ENCODE peak calls at places on chromosomes 4 and X, in four cellular contexts. A, N, H and F are unnamed samples.

GRCh38 chr4:124641715-124642380 is 70.7 kb downstream of the ANKRD50 start:
- DNase-seq in A (no peak), N (no peak), H (no peak), F (no peak)

GRCh38 chr4:43992552-43992951 is 456.1 kb downstream of the KCTD8 start:
- DNase-seq in A (no peak), N (no peak), H (no peak), F (no peak)

GRCh38 chr4:15648600-15648999 is 6.6 kb downstream of the FBXL5 start:
- DNase-seq in A (no peak), N (no peak), H (no peak), F (no peak)

GRCh38 chrX:30957753-30958152 is 68.7 kb upstream of the TAB3 start:
- DNase-seq in A (no peak), N (no peak), H (no peak), F (no peak)

GRCh38 chr4:141339966-141340365 is 119.3 kb downstream of the ZNF330 start:
- DNase-seq in A (no peak), N (no peak), H (no peak), F (no peak)

GRCh38 chr4:182569561-182569960 is 326.4 kb downstream of the TENM3 start:
- DNase-seq in A (no peak), N (no peak), H (no peak), F (no peak)

GRCh38 chr4:156999175-156999517 is 27.5 kb upstream of the PDGFC start:
- DNase-seq in A (no peak), N (no peak), H (no peak), F (no peak)

GRCh38 chr4:146096374-146096773 is 79.1 kb upstream of the LSM6 start:
- DNase-seq in A (no peak), N (no peak), H (no peak), F (no peak)

GRCh38 chr4:2402053-2402452 is 16.4 kb downstream of the ZFYVE28 start:
- DNase-seq in A (no peak), N (peak), H (no peak), F (no peak)

GRCh38 chrX:77668391-77669237 is 117.4 kb downstream of the ATRX start:
- DNase-seq in A (no peak), N (no peak), H (no peak), F (no peak)

GRCh38 chr4:156889616-156890594 is 81.7 kb downstream of the PDGFC start:
- DNase-seq in A (no peak), N (no peak), H (no peak), F (no peak)

GRCh38 chr4:78168029-78168428 is 110.9 kb downstream of the FRAS1 start:
- DNase-seq in A (no peak), N (no peak), H (no peak), F (no peak)

GRCh38 chr4:3772632-3773031 is 6.4 kb downstream of the ADRA2C start:
- DNase-seq in A (no peak), N (no peak), H (no peak), F (no peak)

GRCh38 chr4:23878912-23879732 is 10.7 kb downstream of the PPARGC1A start:
- DNase-seq in A (no peak), N (no peak), H (no peak), F (no peak)

GRCh38 chrX:23434356-23434884 is 99.8 kb downstream of the PTCHD1 start:
- DNase-seq in A (no peak), N (no peak), H (no peak), F (no peak)

GRCh38 chrX:8743126-8743732 is 11.3 kb upstream of the ANOS1 start:
- DNase-seq in A (no peak), N (peak), H (no peak), F (no peak)

GRCh38 chr4:2281575-2282343 is 19.9 kb upstream of the MXD4 start:
- DNase-seq in A (peak), N (no peak), H (peak), F (peak)

GRCh38 chr4:79852305-79852730 is 220.7 kb downstream of the ANTXR2 start:
- DNase-seq in A (no peak), N (no peak), H (no peak), F (no peak)

GRCh38 chr4:116400480-116400879 is 684.9 kb downstream of the TRAM1L1 start:
- DNase-seq in A (no peak), N (no peak), H (no peak), F (peak)

GRCh38 chr4:57303012-57303751 is 193.0 kb upstream of the IGFBP7 start:
- DNase-seq in A (no peak), N (no peak), H (no peak), F (no peak)

GRCh38 chrX:106481341-106481740 is 130.4 kb upstream of the RADX start:
- DNase-seq in A (no peak), N (peak), H (peak), F (peak)

GRCh38 chr4:16896871-16897270 is 1.6 kb downstream of the LDB2 start:
- DNase-seq in A (no peak), N (no peak), H (no peak), F (no peak)

GRCh38 chrX:36434521-36434920 is 515.0 kb downstream of the CFAP47 start:
- DNase-seq in A (no peak), N (no peak), H (no peak), F (no peak)

GRCh38 chr4:186021461-186022167 is 47.3 kb upstream of the TLR3 start:
- DNase-seq in A (no peak), N (no peak), H (no peak), F (no peak)

GRCh38 chr4:1749370-1749769 is 28.0 kb downstream of the TACC3 start:
- DNase-seq in A (no peak), N (no peak), H (no peak), F (no peak)

GRCh38 chr4:7759221-7759620 is 180.4 kb downstream of the AFAP1 start:
- DNase-seq in A (peak), N (no peak), H (no peak), F (no peak)

GRCh38 chrX:110561036-110561435 is 202.4 kb downstream of the RTL9 start:
- DNase-seq in A (no peak), N (no peak), H (no peak), F (no peak)

GRCh38 chr4:95572304-95572991 is 23.7 kb upstream of the UNC5C start:
- DNase-seq in A (no peak), N (no peak), H (no peak), F (no peak)

GRCh38 chr4:13430834-13431568 is 53.1 kb downstream of the RAB28 start:
- DNase-seq in A (no peak), N (no peak), H (no peak), F (no peak)

GRCh38 chrX:40908857-40909475 is 173.6 kb upstream of the MED14 start:
- DNase-seq in A (no peak), N (no peak), H (no peak), F (no peak)

GRCh38 chr4:140256335-140256734 is 102.4 kb upstream of the MAML3 start:
- DNase-seq in A (no peak), N (no peak), H (no peak), F (no peak)

GRCh38 chrX:3317191-3317718 is 29.2 kb downstream of the MXRA5 start:
- DNase-seq in A (no peak), N (no peak), H (no peak), F (no peak)

GRCh38 chr4:55074386-55074785 is 51.0 kb downstream of the KDR start:
- DNase-seq in A (no peak), N (no peak), H (no peak), F (no peak)

GRCh38 chr4:57403591-57403990 is 293.4 kb upstream of the IGFBP7 start:
- DNase-seq in A (no peak), N (no peak), H (no peak), F (no peak)

GRCh38 chrX:40945366-40945713 is 139.9 kb upstream of the USP9X start:
- DNase-seq in A (no peak), N (no peak), H (peak), F (no peak)

GRCh38 chr4:172865103-172865502 is 303.5 kb upstream of the GALNT7 start:
- DNase-seq in A (no peak), N (no peak), H (no peak), F (no peak)

GRCh38 chrX:2489446-2490445 is 11.0 kb downstream of the DHRSX start:
- DNase-seq in A (no peak), N (no peak), H (no peak), F (no peak)

GRCh38 chr4:146340798-146341197 is 126.5 kb downstream of the REELD1 start:
- DNase-seq in A (no peak), N (no peak), H (no peak), F (no peak)

GRCh38 chrX:114798902-114799301 is 215.0 kb downstream of the HTR2C start:
- DNase-seq in A (no peak), N (no peak), H (no peak), F (no peak)

DNA sequence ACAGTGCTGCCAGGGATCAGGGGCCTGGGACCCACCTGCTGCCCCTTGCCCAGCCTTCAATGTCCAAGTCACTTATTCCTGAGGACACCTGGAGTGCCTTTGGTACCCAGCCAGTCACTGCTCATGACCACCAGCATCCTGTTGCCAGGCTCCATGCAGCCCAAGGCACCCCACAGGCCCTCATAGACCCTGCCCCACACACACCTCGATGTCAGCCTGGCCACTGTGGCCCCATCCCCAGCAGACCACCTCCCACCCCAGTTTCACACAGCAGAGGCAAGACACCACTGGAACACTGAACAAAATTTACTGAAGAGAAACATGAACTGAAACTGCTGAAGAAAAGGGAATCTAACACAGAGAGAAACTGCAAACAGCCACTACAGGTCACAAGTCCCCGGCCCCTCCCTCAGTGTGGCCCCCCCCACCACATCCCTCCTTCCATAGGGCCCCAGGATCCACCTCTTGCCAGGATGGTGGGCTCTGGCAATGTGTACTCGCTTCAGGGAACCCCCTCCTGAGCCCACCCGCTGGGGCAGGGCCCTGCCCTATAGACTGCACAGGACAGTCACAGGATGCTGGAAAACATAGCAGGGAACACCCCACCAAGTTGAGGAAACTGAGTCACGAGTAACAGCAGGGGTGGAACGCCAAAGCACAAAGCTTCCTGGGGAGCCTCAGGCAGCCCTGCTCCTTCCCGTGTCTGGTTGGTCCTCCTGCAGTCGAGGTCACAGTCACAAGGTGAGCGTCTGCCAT is 5.2 kb downstream of the PNMA5 start:
- DNase-seq in A (no peak), N (no peak), H (no peak), F (no peak)
- TF ChIP-seq SPI1 in A (peak), N (no peak), H (peak), F (no peak)

GRCh38 chr4:108356209-108356535 is 187.4 kb upstream of the LEF1 start:
- DNase-seq in A (no peak), N (no peak), H (no peak), F (no peak)
- TF ChIP-seq SPI1 in A (no peak), N (no peak), H (no peak), F (no peak)

GRCh38 chr4:92106816-92107215 is 196.9 kb upstream of the GRID2 start:
- DNase-seq in A (no peak), N (no peak), H (no peak), F (no peak)

DNA sequence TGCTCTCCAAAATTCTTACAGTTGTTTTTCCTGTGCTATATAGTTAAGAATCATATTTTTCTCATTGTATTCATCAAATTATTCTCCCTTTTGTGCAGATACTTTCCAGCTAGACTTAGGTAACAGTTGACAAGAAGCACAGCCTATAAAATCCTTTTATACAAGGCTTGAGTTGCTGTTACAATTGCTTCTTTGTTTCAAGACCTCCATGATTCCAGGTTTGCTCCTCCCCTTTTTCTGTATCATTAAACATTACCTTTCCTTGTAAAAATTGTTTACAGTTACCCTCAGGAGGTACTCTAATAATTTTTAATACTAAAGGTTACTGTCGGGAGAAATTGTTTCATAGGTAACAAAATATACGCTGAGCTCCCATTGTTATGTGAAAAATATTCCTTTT is 192.3 kb upstream of the GRID2 start:
- DNase-seq in A (no peak), N (no peak), H (no peak), F (no peak)
- TF ChIP-seq SPI1 in A (no peak), N (no peak), H (no peak), F (no peak)

GRCh38 chr4:101232074-101232776 is 115.1 kb downstream of the PPP3CA start:
- DNase-seq in A (no peak), N (no peak), H (no peak), F (no peak)
- TF ChIP-seq SPI1 in A (no peak), N (no peak), H (no peak), F (no peak)

DNA sequence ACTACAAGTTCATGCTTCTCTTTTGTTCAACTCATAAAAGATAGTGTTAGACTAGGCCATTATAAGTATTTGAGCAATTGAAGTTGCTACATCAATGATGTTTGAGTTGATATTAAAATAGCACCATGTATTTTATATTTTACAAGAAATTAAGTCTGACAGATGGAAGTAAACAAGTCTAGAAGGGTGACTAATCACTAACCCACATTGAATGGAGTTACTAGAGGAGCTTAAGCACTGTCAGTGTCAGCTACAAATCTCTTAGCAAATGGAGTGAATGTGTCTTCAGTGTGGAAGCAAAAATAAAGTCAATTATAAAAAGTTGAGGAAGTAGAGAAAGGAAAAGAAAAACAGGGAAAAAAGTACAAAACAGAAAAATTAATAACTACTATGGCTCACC is 592.5 kb downstream of the PCDH18 start:
- DNase-seq in A (no peak), N (no peak), H (no peak), F (no peak)
- TF ChIP-seq SPI1 in A (no peak), N (no peak), H (no peak), F (no peak)

GRCh38 chr4:109837014-109837413 is 9.2 kb downstream of the RRH start:
- DNase-seq in A (no peak), N (no peak), H (no peak), F (no peak)

GRCh38 chr4:109833756-109834155 is 6.0 kb downstream of the RRH start:
- DNase-seq in A (no peak), N (no peak), H (no peak), F (no peak)
- TF ChIP-seq SPI1 in A (no peak), N (no peak), H (no peak), F (no peak)